ENCODE peak calls at places on chromosomes 16 and 17, in six cellular contexts. P, N, U, I, W and B are unnamed samples.

GRCh38 chr17:42677921-42678781 is 1.4 kb upstream of the PLEKHH3 start:
- DNase-seq in P (peak; percentile 79), N (peak; percentile 50), U (peak; percentile 96), I (peak; percentile 64), W (peak; percentile 96), B (peak; percentile 95)

GRCh38 chr16:3608069-3608468 is 3.3 kb downstream of the SLX4 start:
- DNase-seq in P (no peak), N (no peak), U (no peak), I (no peak), W (no peak), B (no peak)

GRCh38 chr17:57935833-57936807 is 19.1 kb downstream of the CUEDC1 start:
- DNase-seq in P (no peak), N (no peak), U (peak; percentile 86), I (peak; percentile 52), W (peak; percentile 91), B (peak; percentile 49)

GRCh38 chr17:19278729-19279128 is 41.6 kb downstream of the EPN2 start:
- DNase-seq in P (no peak), N (no peak), U (peak; percentile 31), I (no peak), W (no peak), B (no peak)

GRCh38 chr16:89855301-89855945 is 18.0 kb upstream of the TCF25 start:
- DNase-seq in P (no peak), N (no peak), U (no peak), I (no peak), W (no peak), B (no peak)

GRCh38 chr16:57996406-57997175 is 3.9 kb downstream of the ZNF319 start:
- DNase-seq in P (no peak), N (no peak), U (peak; percentile 58), I (no peak), W (no peak), B (no peak)

GRCh38 chr16:73735018-73735417 is 561.6 kb upstream of the PSMD7 start:
- DNase-seq in P (peak; percentile 95), N (no peak), U (no peak), I (peak; percentile 45), W (no peak), B (peak; percentile 12)

GRCh38 chr17:42286411-42287295 is 1.6 kb upstream of the STAT5A start:
- DNase-seq in P (peak; percentile 36), N (no peak), U (peak; percentile 53), I (no peak), W (peak; percentile 78), B (peak; percentile 56)

GRCh38 chr17:35548213-35548810 is 10.8 kb upstream of the SLFN12L start:
- DNase-seq in P (no peak), N (no peak), U (no peak), I (no peak), W (no peak), B (no peak)

GRCh38 chr17:80561541-80562114 is 17.0 kb downstream of the RPTOR start:
- DNase-seq in P (no peak), N (no peak), U (no peak), I (no peak), W (peak; percentile 40), B (peak; percentile 20)

GRCh38 chr17:42536372-42537155 is 523 bp downstream of the NAGLU start:
- DNase-seq in P (peak; percentile 56), N (peak; percentile 50), U (peak; percentile 95), I (peak; percentile 54), W (peak; percentile 96), B (peak; percentile 95)

GRCh38 chr16:27308792-27309191 is 5.0 kb upstream of the IL4R start:
- DNase-seq in P (no peak), N (no peak), U (no peak), I (no peak), W (no peak), B (no peak)

GRCh38 chr17:12729086-12729485 is 60.2 kb upstream of the ARHGAP44 start:
- DNase-seq in P (no peak), N (no peak), U (no peak), I (no peak), W (no peak), B (no peak)

GRCh38 chr17:55677449-55677848 is 45.2 kb downstream of the TMEM100 start:
- DNase-seq in P (no peak), N (no peak), U (no peak), I (no peak), W (no peak), B (no peak)

GRCh38 chr17:11986179-11986938 is 10.9 kb downstream of the ZNF18 start:
- DNase-seq in P (no peak), N (no peak), U (no peak), I (peak; percentile 45), W (no peak), B (no peak)

GRCh38 chr17:3935140-3935542 is 18.9 kb upstream of the P2RX1 start:
- DNase-seq in P (peak; percentile 79), N (no peak), U (peak; percentile 89), I (peak; percentile 63), W (no peak), B (peak; percentile 67)

GRCh38 chr17:69218986-69219385 is 9.6 kb downstream of the ABCA10 start:
- DNase-seq in P (peak; percentile 42), N (no peak), U (no peak), I (no peak), W (no peak), B (no peak)

GRCh38 chr17:66953661-66954060 is 10.8 kb upstream of the CACNG4 start:
- DNase-seq in P (no peak), N (no peak), U (no peak), I (no peak), W (no peak), B (no peak)

GRCh38 chr16:50627419-50627818 is 53.7 kb downstream of the SNX20 start:
- DNase-seq in P (peak; percentile 25), N (no peak), U (peak; percentile 39), I (peak; percentile 16), W (peak; percentile 91), B (peak; percentile 35)

GRCh38 chr17:48429638-48430586 is at the start of gene SKAP1:
- DNase-seq in P (no peak), N (peak; percentile 60), U (peak; percentile 89), I (no peak), W (no peak), B (no peak)

GRCh38 chr17:65495255-65496060 is 66.0 kb downstream of the AXIN2 start:
- DNase-seq in P (no peak), N (no peak), U (no peak), I (peak; percentile 13), W (no peak), B (no peak)

GRCh38 chr16:11557811-11558210 is 28.9 kb downstream of the LITAF start:
- DNase-seq in P (no peak), N (no peak), U (peak; percentile 48), I (no peak), W (no peak), B (no peak)

GRCh38 chr16:87608400-87608985 is 6.2 kb downstream of the JPH3 start:
- DNase-seq in P (peak; percentile 65), N (peak; percentile 25), U (peak; percentile 87), I (peak; percentile 29), W (no peak), B (peak; percentile 80)

GRCh38 chr16:70473446-70474319 is 19.3 kb downstream of the FCSK start:
- DNase-seq in P (no peak), N (no peak), U (no peak), I (no peak), W (no peak), B (no peak)

GRCh38 chr16:22373662-22374310 is 633 bp downstream of the CDR2 start:
- DNase-seq in P (peak; percentile 27), N (peak; percentile 24), U (peak; percentile 84), I (no peak), W (peak; percentile 79), B (peak; percentile 65)

GRCh38 chr17:21171309-21171922 is 42.5 kb downstream of the TMEM11 start:
- DNase-seq in P (no peak), N (no peak), U (no peak), I (no peak), W (no peak), B (no peak)
- H3K4me3 ChIP-seq in P (no peak overlapping the region), N (no peak overlapping the region), U (no peak overlapping the region), I (no peak overlapping the region), W (no peak overlapping the region), B (no peak overlapping the region)

GRCh38 chr17:30360396-30360795 is 18.3 kb upstream of the CPD start:
- DNase-seq in P (no peak), N (no peak), U (no peak), I (no peak), W (no peak), B (no peak)

GRCh38 chr17:30361766-30362279 is 16.9 kb upstream of the CPD start:
- DNase-seq in P (no peak), N (no peak), U (no peak), I (no peak), W (no peak), B (no peak)

GRCh38 chr17:30368896-30369720 is 9.6 kb upstream of the CPD start:
- DNase-seq in P (no peak), N (no peak), U (no peak), I (no peak), W (no peak), B (no peak)

GRCh38 chr17:30366536-30366935 is 12.2 kb upstream of the CPD start:
- DNase-seq in P (no peak), N (no peak), U (no peak), I (no peak), W (no peak), B (no peak)

GRCh38 chr17:30363715-30364202 is 15.0 kb upstream of the CPD start:
- DNase-seq in P (peak; percentile 99), N (peak; percentile 56), U (peak; percentile 82), I (peak; percentile 79), W (no peak), B (peak; percentile 90)
- H3K4me3 ChIP-seq in P (no peak overlapping the region), N (peak overlapping the region; percentile 5), U (no peak overlapping the region), I (no peak overlapping the region), W (no peak overlapping the region), B (no peak overlapping the region)

DNA sequence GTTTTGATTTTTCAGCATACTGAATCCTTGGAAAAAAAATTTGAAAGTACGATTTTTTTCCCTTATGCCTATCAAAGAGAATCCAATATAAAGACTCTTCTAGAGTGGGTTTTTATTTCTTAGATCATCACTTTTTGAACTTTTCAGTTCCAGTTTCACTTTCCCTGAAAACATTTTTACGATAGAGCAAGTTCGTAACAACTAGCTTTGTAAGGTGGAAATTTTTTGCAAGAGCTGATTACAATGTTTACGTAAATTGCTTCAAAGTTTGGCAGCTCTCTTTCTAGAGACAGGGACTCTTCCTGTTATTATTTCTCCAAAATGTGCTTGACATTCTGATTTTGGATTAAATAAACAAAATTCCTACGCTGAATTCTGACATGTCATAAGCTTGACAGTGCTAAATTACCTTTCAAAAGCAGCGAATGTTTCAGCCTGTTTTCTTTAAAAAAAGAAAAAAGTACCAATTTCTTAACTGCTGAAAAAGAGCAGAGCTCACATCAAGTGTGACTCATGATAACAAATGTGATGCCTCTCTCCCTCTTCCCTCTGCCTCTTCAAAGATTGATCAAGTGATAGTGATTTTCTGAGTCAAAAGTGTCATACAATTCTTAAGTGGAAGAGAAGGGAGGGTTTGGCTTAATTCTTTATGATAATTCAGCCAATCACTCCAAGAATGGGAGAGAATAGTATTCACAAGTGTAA is 175.2 kb downstream of the KCNJ2 start:
- DNase-seq in P (no peak), N (no peak), U (no peak), I (peak; percentile 25), W (no peak), B (no peak)
- H3K4me3 ChIP-seq in P (no peak overlapping the region), N (no peak overlapping the region), U (peak overlapping the region; percentile 19), I (no peak overlapping the region), W (peak overlapping the region; percentile 7), B (no peak overlapping the region)

DNA sequence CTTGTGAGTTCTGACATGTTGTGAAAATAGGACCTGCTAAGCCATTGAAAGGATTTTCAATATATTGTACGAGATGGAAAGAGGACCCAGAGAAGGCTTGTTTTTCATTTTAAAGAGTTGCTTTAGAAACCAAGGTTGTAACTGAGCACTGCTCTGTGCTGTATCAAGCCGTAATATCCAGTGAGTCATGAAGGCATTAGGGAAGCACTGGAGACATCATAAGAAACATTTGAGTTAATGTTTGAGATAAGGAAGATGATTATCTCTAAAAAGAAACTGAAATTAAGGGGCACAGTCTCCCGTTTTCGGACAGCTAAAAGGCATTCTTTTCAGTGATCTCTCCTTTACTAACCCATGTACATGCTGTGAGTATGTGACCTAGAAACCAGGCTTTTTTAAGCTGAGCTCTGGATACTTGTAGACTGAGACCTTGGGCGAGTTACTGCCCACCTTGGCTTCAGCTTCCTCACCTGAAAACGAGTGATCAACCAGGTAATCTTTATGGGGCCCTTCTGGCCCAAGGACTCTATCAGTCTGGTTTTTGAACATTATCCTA is 149.2 kb upstream of the TBX2 start:
- DNase-seq in P (peak; percentile 32), N (no peak), U (no peak), I (peak; percentile 72), W (no peak), B (peak; percentile 53)
- H3K4me3 ChIP-seq in P (no peak overlapping the region), N (no peak overlapping the region), U (no peak overlapping the region), I (no peak overlapping the region), W (no peak overlapping the region), B (no peak overlapping the region)